ENCODE peak calls at places on chromosomes 3 and 15, in ten cellular contexts. P is activated B cell treated with CpG ODN at 0.5 μM for 24 hours; V is CD8-positive, alpha-beta T cell; U is A549; X is RWPE1; T is brain microvascular endothelial cell; W is astrocyte; Z is Panc1; B is cardiac fibroblast; S is astrocyte of the cerebellum. G is an unnamed sample.

GRCh38 chr3:114178770-114179368 is at the start of gene DRD3:
- DNase-seq in P (no peak), V (no peak), U (peak), X (peak), T (peak), W (peak), Z (no peak), B (peak), S (peak), G (peak)

GRCh38 chr15:91779960-91780359 is 73.5 kb upstream of the SLCO3A1 start:
- DNase-seq in P (no peak), V (no peak), U (no peak), X (no peak), T (no peak), W (no peak), Z (no peak), B (no peak), S (no peak), G (no peak)

GRCh38 chr15:63506537-63507035 is 2.2 kb downstream of the USP3 start:
- DNase-seq in P (no peak), V (no peak), U (peak), X (no peak), T (no peak), W (peak), Z (no peak), B (no peak), S (no peak), G (no peak)

GRCh38 chr3:45688194-45688881 is 858 bp upstream of the SACM1L start:
- DNase-seq in P (peak), V (peak), U (peak), X (peak), T (no peak), W (no peak), Z (no peak), B (no peak), S (no peak), G (peak)

GRCh38 chr3:62771331-62772097 is 103.7 kb downstream of the CADPS start:
- DNase-seq in P (no peak), V (no peak), U (no peak), X (no peak), T (no peak), W (no peak), Z (no peak), B (no peak), S (no peak), G (no peak)

GRCh38 chr15:31387483-31388118 is 61.0 kb downstream of the KLF13 start:
- DNase-seq in P (no peak), V (peak), U (no peak), X (no peak), T (no peak), W (peak), Z (no peak), B (peak), S (peak), G (no peak)

GRCh38 chr15:62849316-62850129 is 193.0 kb upstream of the TPM1 start:
- DNase-seq in P (no peak), V (no peak), U (no peak), X (no peak), T (peak), W (peak), Z (no peak), B (peak), S (no peak), G (no peak)

GRCh38 chr3:172530566-172530965 is 7.3 kb upstream of the TNFSF10 start:
- DNase-seq in P (no peak), V (no peak), U (no peak), X (no peak), T (no peak), W (peak), Z (no peak), B (peak), S (no peak), G (no peak)

GRCh38 chr15:74865316-74865715 is 7.8 kb downstream of the SCAMP2 start:
- DNase-seq in P (no peak), V (no peak), U (no peak), X (peak), T (no peak), W (no peak), Z (no peak), B (no peak), S (no peak), G (no peak)

GRCh38 chr3:29465836-29466235 is 185.0 kb downstream of the RBMS3 start:
- DNase-seq in P (no peak), V (no peak), U (no peak), X (no peak), T (peak), W (peak), Z (no peak), B (peak), S (peak), G (no peak)

GRCh38 chr3:101640256-101640655 is 36.7 kb downstream of the ZBTB11 start:
- DNase-seq in P (no peak), V (no peak), U (no peak), X (no peak), T (no peak), W (no peak), Z (no peak), B (no peak), S (no peak), G (no peak)

GRCh38 chr3:101637461-101637860 is 39.5 kb downstream of the ZBTB11 start:
- DNase-seq in P (no peak), V (no peak), U (no peak), X (no peak), T (no peak), W (no peak), Z (no peak), B (no peak), S (no peak), G (no peak)

GRCh38 chr3:101635954-101636798 is 40.8 kb downstream of the ZBTB11 start:
- DNase-seq in P (peak), V (peak), U (peak), X (peak), T (peak), W (no peak), Z (peak), B (peak), S (no peak), G (peak)

GRCh38 chr3:101639280-101639963 is 37.5 kb downstream of the ZBTB11 start:
- DNase-seq in P (no peak), V (no peak), U (no peak), X (no peak), T (no peak), W (no peak), Z (no peak), B (no peak), S (no peak), G (no peak)

DNA sequence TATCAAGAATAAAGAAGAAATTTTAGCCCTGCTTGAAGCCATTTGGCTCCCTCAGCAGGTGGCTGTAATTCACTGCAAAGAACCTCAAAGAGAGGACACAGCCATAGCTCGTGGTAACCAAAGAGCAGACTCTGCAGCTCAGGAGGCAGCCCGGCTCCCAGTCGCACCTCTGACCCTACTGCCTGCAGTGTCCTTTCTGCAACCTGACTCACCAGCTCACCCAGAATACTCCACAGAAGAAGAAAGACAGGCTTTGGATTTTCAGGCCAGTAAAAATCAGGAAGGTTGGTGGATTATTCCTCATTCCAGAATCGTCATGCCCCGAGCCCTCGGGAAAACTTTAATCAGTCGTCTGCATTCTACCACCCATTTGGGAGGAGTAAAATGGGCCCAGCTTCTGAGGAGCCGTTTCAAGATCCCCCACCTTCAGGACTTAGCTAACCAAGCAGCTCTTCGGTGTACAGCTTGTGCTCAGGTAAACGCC is 38.6 kb downstream of the ZBTB11 start:
- DNase-seq in P (no peak), V (no peak), U (no peak), X (no peak), T (no peak), W (no peak), Z (no peak), B (no peak), S (no peak), G (no peak)
- TF ChIP-seq CTCF in P (no peak), V (no peak), U (no peak), X (no peak), T (no peak), W (no peak), Z (peak), B (peak), S (no peak), G (peak)

GRCh38 chr3:120442975-120443517 is 7.7 kb downstream of the FSTL1 start:
- DNase-seq in P (no peak), V (no peak), U (no peak), X (no peak), T (no peak), W (no peak), Z (no peak), B (no peak), S (no peak), G (no peak)
- TF ChIP-seq CTCF in P (no peak), V (no peak), U (peak), X (no peak), T (peak), W (peak), Z (peak), B (peak), S (peak), G (peak)

DNA sequence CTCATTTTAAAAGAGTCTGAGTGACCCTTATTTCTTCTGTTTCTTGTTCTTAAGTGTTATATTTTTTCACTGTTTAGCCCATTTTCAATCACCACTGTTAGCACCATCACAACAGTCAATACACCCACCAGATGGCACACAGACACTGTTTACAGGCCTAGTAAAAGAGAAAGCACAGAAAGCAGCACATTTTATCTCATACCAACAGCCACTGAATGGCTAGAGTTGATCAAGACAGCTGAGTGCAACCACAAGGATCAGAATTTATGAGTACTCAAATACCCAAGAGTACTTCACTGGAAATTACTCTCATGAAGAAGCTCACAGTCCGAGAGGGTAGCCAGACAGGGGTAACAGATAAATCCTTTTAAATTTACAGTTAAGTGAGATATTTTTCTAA is 127.0 kb downstream of the TFDP2 start:
- DNase-seq in P (no peak), V (no peak), U (peak), X (no peak), T (peak), W (no peak), Z (no peak), B (peak), S (no peak), G (no peak)
- TF ChIP-seq CTCF in P (no peak), V (no peak), U (peak), X (no peak), T (no peak), W (no peak), Z (no peak), B (no peak), S (no peak), G (peak)

DNA sequence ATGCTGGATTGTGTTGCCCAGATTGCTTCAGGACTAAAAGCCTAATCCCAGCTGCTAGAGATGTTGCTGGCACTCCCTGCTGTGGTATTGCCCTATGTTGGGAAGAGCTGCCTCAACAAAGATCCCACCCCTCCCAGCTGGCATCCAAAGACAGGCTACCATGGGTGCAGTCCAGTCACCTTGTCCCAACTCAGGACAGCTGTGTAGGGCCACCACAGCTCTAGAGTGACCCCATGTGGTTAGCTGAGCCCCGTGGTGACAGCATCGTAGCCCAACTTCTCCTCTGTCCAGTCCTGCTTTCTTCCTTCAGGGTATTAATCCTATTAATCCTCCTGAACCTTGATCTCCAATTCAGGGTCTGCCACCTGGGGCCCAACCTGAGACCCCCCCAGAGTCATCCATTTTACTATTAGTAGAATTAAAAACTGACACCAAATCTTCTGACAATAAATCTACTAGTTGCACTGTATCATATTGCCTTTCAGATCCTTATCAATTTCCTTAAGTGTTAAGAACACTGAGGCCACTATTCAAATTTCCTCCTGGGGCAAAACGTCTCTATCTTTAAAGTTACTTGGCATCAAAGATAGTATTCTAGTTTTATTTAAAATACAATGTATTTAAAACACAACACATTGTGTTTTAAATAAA is 83.5 kb downstream of the AQP9 start:
- DNase-seq in P (no peak), V (no peak), U (peak), X (peak), T (peak), W (no peak), Z (no peak), B (peak), S (no peak), G (no peak)
- TF ChIP-seq CTCF in P (no peak), V (no peak), U (peak), X (peak), T (peak), W (peak), Z (peak), B (peak), S (peak), G (peak)

DNA sequence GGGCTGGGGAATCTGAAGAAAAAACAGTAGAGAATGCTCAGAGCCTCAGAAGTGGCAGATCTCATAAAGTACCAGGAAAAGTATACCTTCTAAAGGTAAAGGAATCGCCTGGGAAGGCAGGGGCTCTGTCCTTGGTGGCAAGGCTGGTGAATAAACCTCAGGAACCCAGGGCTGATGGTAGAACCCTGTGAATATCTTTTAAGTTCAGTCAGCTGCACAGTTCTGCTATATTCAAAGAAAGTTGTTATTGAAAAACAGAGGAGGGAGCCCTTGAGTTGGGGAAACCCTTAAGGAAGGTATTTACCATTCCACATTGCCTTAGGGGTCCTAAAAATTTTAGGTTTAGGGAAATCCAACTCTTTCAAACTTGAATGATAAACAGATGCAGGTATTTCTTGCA is 31.2 kb downstream of the ZPLD1 start:
- DNase-seq in P (no peak), V (no peak), U (no peak), X (no peak), T (no peak), W (no peak), Z (no peak), B (no peak), S (no peak), G (no peak)
- TF ChIP-seq CTCF in P (no peak), V (no peak), U (no peak), X (no peak), T (peak), W (no peak), Z (peak), B (no peak), S (peak), G (peak)

GRCh38 chr3:127549826-127550487 is 40.6 kb downstream of the TPRA1 start:
- DNase-seq in P (no peak), V (no peak), U (peak), X (no peak), T (no peak), W (no peak), Z (no peak), B (no peak), S (no peak), G (no peak)
- TF ChIP-seq CTCF in P (no peak), V (no peak), U (no peak), X (no peak), T (peak), W (no peak), Z (peak), B (no peak), S (no peak), G (no peak)

G was measured in progenitor cell of endocrine pancreas.